ENCODE peak calls at places on chromosome 11, in ten cellular contexts. R is lung; S is CD8-positive, alpha-beta T cell; H is PC-3; D is uterus; Z is upper lobe of right lung; N is heart left ventricle; K is prostate gland; Q is right lobe of liver; P is colonic mucosa. E is an unnamed sample. For H3K27me3, the result is how much of the 10 kb centered on the place peaks cover.

GRCh38 chr11:134575504-134576230 is 163.6 kb upstream of the B3GAT1 start:
- DNase-seq in R (peak), S (no peak), H (no peak), D (no peak), Z (no peak), N (no peak), K (no peak), Q (no peak), P (no peak), E (peak)

GRCh38 chr11:65059959-65060824 is 1.8 kb upstream of the NAALADL1 start:
- DNase-seq in R (no peak), S (no peak), H (no peak), D (no peak), Z (no peak), N (no peak), K (no peak), Q (no peak), P (peak), E (no peak)

GRCh38 chr11:92569717-92570116 is 345.1 kb downstream of the FAT3 start:
- DNase-seq in R (no peak), S (no peak), H (no peak), D (no peak), Z (no peak), N (no peak), K (no peak), Q (no peak), P (no peak), E (no peak)

GRCh38 chr11:14956111-14956510 is 16.0 kb downstream of the CALCA start:
- DNase-seq in R (no peak), S (no peak), H (no peak), D (no peak), Z (no peak), N (no peak), K (no peak), Q (no peak), P (no peak), E (no peak)

GRCh38 chr11:116721983-116722382 is 50.8 kb downstream of the BUD13 start:
- DNase-seq in R (no peak), S (no peak), H (no peak), D (no peak), Z (no peak), N (no peak), K (no peak), Q (no peak), P (no peak), E (no peak)

GRCh38 chr11:28826807-28827206 is 718.6 kb downstream of the METTL15 start:
- DNase-seq in R (no peak), S (no peak), H (no peak), D (no peak), Z (no peak), N (no peak), K (no peak), Q (no peak), P (no peak), E (no peak)

GRCh38 chr11:62398011-62398994 is 20.5 kb upstream of the SCGB1A1 start:
- DNase-seq in R (no peak), S (no peak), H (no peak), D (peak), Z (peak), N (peak), K (no peak), Q (peak), P (peak), E (peak)

GRCh38 chr11:14454861-14455632 is 44.6 kb downstream of the COPB1 start:
- DNase-seq in R (no peak), S (no peak), H (peak), D (no peak), Z (no peak), N (no peak), K (no peak), Q (no peak), P (no peak), E (no peak)

GRCh38 chr11:32326522-32326921 is 108.8 kb downstream of the WT1 start:
- DNase-seq in R (no peak), S (no peak), H (no peak), D (no peak), Z (no peak), N (no peak), K (no peak), Q (no peak), P (no peak), E (no peak)

GRCh38 chr11:77699425-77699824 is 61.8 kb upstream of the CLNS1A start:
- DNase-seq in R (no peak), S (no peak), H (no peak), D (no peak), Z (no peak), N (no peak), K (no peak), Q (no peak), P (no peak), E (no peak)

GRCh38 chr11:119332111-119332765 is 2.1 kb upstream of the RNF26 start:
- DNase-seq in R (no peak), S (no peak), H (no peak), D (no peak), Z (no peak), N (no peak), K (no peak), Q (no peak), P (no peak), E (no peak)

GRCh38 chr11:8800498-8801110 is 110.4 kb upstream of the AKIP1 start:
- DNase-seq in R (no peak), S (no peak), H (no peak), D (no peak), Z (no peak), N (no peak), K (no peak), Q (no peak), P (no peak), E (no peak)

GRCh38 chr11:11988099-11988651 is 20.3 kb downstream of the DKK3 start:
- DNase-seq in R (no peak), S (no peak), H (peak), D (no peak), Z (peak), N (no peak), K (no peak), Q (no peak), P (no peak), E (no peak)

GRCh38 chr11:11985954-11986949 is 22.2 kb downstream of the DKK3 start:
- DNase-seq in R (no peak), S (no peak), H (no peak), D (no peak), Z (peak), N (no peak), K (no peak), Q (no peak), P (no peak), E (no peak)

GRCh38 chr11:11987503-11988022 is 20.9 kb downstream of the DKK3 start:
- DNase-seq in R (no peak), S (no peak), H (peak), D (no peak), Z (no peak), N (no peak), K (no peak), Q (no peak), P (no peak), E (no peak)

GRCh38 chr11:11989774-11990744 is 18.4 kb downstream of the DKK3 start:
- DNase-seq in R (no peak), S (no peak), H (no peak), D (no peak), Z (peak), N (no peak), K (no peak), Q (no peak), P (no peak), E (no peak)

DNA sequence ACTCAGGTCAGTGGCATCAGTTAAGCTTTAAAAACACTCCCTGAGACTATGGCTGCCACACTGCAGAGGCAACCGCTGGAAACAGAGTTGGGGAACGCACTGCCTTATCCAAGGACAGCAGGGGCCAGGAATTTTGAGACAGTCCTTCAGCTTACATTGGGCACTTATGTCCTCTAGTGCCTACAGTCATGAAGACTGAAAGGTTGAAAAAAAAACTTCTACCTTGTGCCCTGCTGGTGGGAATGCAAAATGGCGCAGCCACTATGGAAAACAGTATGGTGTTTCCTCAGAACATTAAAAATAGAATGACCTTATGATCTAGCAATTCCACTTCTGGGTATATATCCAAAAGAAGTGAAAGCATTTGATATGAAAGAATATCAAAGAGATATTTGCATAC is 19.6 kb downstream of the DKK3 start:
- DNase-seq in R (no peak), S (no peak), H (no peak), D (no peak), Z (peak), N (no peak), K (no peak), Q (no peak), P (no peak), E (no peak)
- TF ChIP-seq CTCF in R (no peak), S (no peak), H (peak), D (no peak), Z (peak), N (no peak), K (no peak), Q (no peak), P (no peak), E (no peak)

GRCh38 chr11:35600439-35600838 is 17.8 kb upstream of the FJX1 start:
- DNase-seq in R (no peak), S (no peak), H (no peak), D (peak), Z (no peak), N (no peak), K (no peak), Q (no peak), P (no peak), E (no peak)
- H3K27me3 ChIP-seq in R (under half), S (under half), H (under half), D (under half), Z (under half), N (under half), K (under half), Q (under half), P (under half), E (under half)

DNA sequence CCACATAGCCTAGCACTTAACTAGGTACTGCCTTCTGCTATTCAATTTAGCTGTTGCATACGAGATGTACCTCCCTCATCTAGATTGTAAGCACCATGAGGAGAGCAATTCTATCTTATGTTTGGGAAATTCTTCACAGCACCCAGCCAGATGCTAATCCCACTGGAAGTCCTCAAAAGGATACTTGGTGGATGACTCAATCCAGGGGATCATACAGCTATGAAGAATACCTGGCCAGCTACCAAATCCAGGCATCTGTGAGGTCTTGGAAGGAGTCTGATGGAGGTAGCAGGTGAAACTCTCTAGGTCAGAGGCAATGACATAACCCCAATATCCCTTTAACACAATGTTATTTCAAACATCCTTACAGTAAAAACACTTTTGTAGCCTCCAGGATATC is 167.8 kb upstream of the NCAM1 start:
- DNase-seq in R (no peak), S (no peak), H (no peak), D (no peak), Z (no peak), N (no peak), K (no peak), Q (no peak), P (no peak), E (no peak)
- TF ChIP-seq CTCF in R (no peak), S (no peak), H (no peak), D (no peak), Z (no peak), N (no peak), K (no peak), Q (no peak), P (no peak), E (no peak)

DNA sequence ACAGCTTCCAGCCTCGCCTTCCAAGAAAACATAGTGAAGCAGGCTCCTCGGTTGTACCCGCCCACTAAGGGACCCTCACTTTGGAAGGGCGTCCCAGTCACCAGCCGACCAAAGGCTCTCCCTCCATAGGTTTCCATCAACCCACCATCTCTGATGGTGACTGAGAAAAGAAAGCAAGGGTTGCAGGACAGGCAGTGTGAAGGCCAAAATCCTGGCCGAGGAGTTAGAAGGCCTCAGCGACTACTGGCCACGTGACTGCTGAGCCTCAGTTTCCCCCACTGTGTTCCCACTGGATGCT is 2.7 kb downstream of the FXYD6 start:
- DNase-seq in R (no peak), S (no peak), H (no peak), D (no peak), Z (no peak), N (no peak), K (no peak), Q (no peak), P (no peak), E (no peak)
- H3K27me3 ChIP-seq in R (under half), S (under half), H (half or more), D (under half), Z (under half), N (under half), K (under half), Q (under half), P (under half), E (half or more)

GRCh38 chr11:104872393-104872792 is 25.9 kb downstream of the CASP12 start:
- DNase-seq in R (no peak), S (no peak), H (no peak), D (no peak), Z (no peak), N (no peak), K (no peak), Q (no peak), P (no peak), E (no peak)

GRCh38 chr11:104870910-104871309 is 27.4 kb downstream of the CASP12 start:
- DNase-seq in R (no peak), S (no peak), H (no peak), D (no peak), Z (no peak), N (no peak), K (no peak), Q (no peak), P (no peak), E (no peak)

GRCh38 chr11:104876324-104876723 is 21.9 kb downstream of the CASP12 start:
- DNase-seq in R (no peak), S (no peak), H (no peak), D (no peak), Z (no peak), N (no peak), K (no peak), Q (no peak), P (no peak), E (no peak)

GRCh38 chr11:104876838-104877500 is 21.3 kb downstream of the CASP12 start:
- DNase-seq in R (no peak), S (no peak), H (no peak), D (no peak), Z (no peak), N (no peak), K (no peak), Q (no peak), P (no peak), E (no peak)

DNA sequence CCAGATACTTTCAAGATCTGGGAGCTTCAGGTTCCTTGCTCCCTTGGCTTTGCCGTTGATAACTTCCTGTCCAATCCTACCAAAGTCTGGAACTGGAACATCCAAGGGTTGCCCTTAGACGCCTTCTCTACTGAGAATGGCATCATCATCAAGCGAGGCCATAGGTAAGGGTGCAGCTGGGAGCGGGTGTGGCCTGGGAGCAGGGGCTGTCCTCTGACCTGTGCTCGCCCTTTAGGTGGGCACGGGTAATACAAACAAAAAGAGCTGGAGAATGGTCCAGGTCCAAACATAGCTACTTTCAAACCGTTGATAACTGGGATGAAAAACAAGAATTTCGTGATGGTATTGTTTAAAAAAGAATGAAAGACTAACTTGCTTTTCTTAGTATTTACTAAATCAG is 25.0 kb downstream of the CASP12 start:
- DNase-seq in R (no peak), S (no peak), H (no peak), D (no peak), Z (no peak), N (no peak), K (no peak), Q (no peak), P (no peak), E (no peak)
- TF ChIP-seq CTCF in R (no peak), S (no peak), H (peak), D (no peak), Z (no peak), N (no peak), K (no peak), Q (no peak), P (no peak), E (no peak)

DNA sequence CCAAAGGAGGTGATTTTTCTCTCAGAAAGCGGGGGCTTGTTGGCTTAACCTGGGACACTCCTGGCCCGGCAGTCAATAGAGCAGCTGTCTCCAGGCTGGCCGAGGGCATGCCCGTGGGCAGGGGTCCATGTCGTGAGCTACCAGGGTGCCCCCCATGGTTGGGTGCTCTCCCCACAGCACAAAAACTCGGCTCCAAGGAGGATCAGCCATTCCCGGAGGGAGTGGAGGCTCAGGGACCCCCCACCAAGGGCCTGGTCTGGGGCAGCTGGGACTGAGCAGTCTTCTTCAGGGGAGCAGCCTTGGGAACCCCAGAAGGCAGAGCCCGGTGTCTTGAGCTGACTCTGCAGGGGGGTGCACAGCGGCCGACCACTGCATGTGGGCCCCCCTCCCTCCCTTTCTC is 20.8 kb upstream of the TH start:
- DNase-seq in R (no peak), S (no peak), H (no peak), D (no peak), Z (no peak), N (no peak), K (no peak), Q (no peak), P (no peak), E (no peak)
- H3K27me3 ChIP-seq in R (under half), S (under half), H (under half), D (under half), Z (under half), N (under half), K (under half), Q (under half), P (under half), E (under half)

GRCh38 chr11:70381872-70382842 is 16.2 kb upstream of the CTTN start:
- DNase-seq in R (no peak), S (no peak), H (no peak), D (no peak), Z (no peak), N (no peak), K (no peak), Q (no peak), P (no peak), E (no peak)
- TF ChIP-seq CTCF in R (no peak), S (no peak), H (no peak), D (no peak), Z (no peak), N (no peak), K (no peak), Q (no peak), P (no peak), E (no peak)

DNA sequence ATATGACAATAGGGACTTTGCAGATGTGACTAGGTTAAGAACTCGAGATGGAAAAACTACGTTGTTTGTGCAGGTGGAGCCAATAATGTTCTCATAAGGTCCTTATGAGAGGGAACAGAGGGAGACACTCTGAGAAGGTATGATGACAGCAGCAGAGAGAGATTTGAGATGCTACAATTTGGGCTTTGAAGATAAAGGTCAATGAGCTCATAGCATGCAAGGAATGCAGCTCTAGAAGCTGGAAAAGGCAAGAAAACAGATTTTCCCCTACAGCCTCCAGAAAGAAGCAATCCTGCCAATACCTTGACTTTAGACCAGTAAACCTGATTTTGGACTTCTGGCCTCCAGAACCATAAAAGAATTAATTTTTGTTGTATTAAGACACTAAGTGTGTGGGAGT is 21.1 kb downstream of the FAM76B start:
- DNase-seq in R (no peak), S (no peak), H (no peak), D (no peak), Z (no peak), N (no peak), K (no peak), Q (no peak), P (no peak), E (no peak)
- H3K27me3 ChIP-seq in R (under half), S (under half), H (under half), D (under half), Z (under half), N (under half), K (under half), Q (under half), P (under half), E (under half)

DNA sequence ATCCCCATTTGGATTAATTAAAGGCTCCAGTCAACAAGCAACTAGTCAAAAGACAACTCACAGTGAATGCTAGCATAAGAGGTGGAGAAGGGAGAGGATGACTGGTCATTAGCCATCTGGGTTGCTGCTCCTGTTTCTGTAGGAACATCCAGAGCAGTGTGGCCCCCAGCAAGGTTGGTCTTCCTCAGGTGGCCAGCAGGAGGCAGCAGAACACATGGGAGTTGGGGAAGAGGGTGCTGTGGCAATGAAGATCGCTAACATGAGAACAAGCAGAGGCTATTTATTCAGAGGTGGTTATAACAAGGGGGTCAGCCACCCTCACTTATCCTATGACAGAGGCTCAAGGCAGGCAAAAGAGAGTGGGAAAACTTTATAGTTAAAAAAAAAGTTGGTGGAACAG is 21.3 kb downstream of the IZUMO1R start:
- DNase-seq in R (no peak), S (peak), H (peak), D (no peak), Z (peak), N (no peak), K (no peak), Q (peak), P (peak), E (no peak)
- TF ChIP-seq CTCF in R (peak), S (no peak), H (peak), D (no peak), Z (peak), N (no peak), K (no peak), Q (peak), P (peak), E (peak)

E was measured in spleen.